ENCODE peak calls at places on chromosomes 5 and 9, in five cellular contexts. X is psoas muscle, L is left ventricle myocardium inferior, W is endothelial cell of umbilical vein, Z is mucosa of descending colon. E is an unnamed sample. For H3K36me3, the result is how much of the 10 kb centered on the place peaks cover.

GRCh38 chr9:12935714-12936113 is 160.9 kb downstream of the LURAP1L start:
- DNase-seq in Z (no peak), X (no peak), W (peak), L (no peak), E (peak)

GRCh38 chr5:175765858-175766257 is 105.5 kb upstream of the CPLX2 start:
- DNase-seq in X (no peak), Z (no peak), W (no peak), L (no peak), E (no peak)

GRCh38 chr9:78669591-78669990 is 372.7 kb downstream of the PSAT1 start:
- DNase-seq in Z (no peak), W (no peak), X (no peak), L (no peak), E (no peak)

GRCh38 chr5:43691893-43692292 is 88.9 kb downstream of the NNT start:
- DNase-seq in X (no peak), L (no peak), W (no peak), Z (no peak), E (no peak)

GRCh38 chr9:107338911-107339659 is 56.0 kb downstream of the RAD23B start:
- DNase-seq in W (no peak), L (no peak), X (no peak), Z (no peak), E (no peak)

GRCh38 chr5:111063709-111064322 is 7.7 kb upstream of the TSLP start:
- DNase-seq in Z (no peak), L (no peak), X (no peak), W (no peak), E (peak)

GRCh38 chr5:5135957-5136676 is 4.0 kb upstream of the ADAMTS16 start:
- DNase-seq in X (no peak), Z (no peak), L (no peak), W (no peak), E (no peak)

GRCh38 chr9:89969881-89970639 is 365.2 kb downstream of the GADD45G start:
- DNase-seq in Z (no peak), L (no peak), X (no peak), W (no peak), E (peak)

GRCh38 chr5:138257583-138257982 is 16.8 kb downstream of the GFRA3 start:
- DNase-seq in X (no peak), Z (no peak), L (no peak), W (no peak), E (no peak)

GRCh38 chr5:62506659-62507460 is 71.8 kb upstream of the LRRC70 start:
- DNase-seq in X (no peak), Z (no peak), W (no peak), L (no peak), E (no peak)

GRCh38 chr5:163789870-163790269 is 284.5 kb downstream of the MAT2B start:
- DNase-seq in X (no peak), L (no peak), Z (no peak), W (no peak), E (peak)

GRCh38 chr9:35357116-35357515 is 132.8 kb upstream of the RUSC2 start:
- DNase-seq in X (no peak), W (no peak), Z (no peak), L (no peak), E (peak)

GRCh38 chr5:39019231-39019630 is 55.0 kb downstream of the RICTOR start:
- DNase-seq in Z (no peak), X (no peak), L (no peak), W (no peak), E (no peak)

GRCh38 chr5:132866342-132867045 is at the start of the genes GDF9 and UQCRQ:
- DNase-seq in L (peak), X (peak), Z (peak), W (peak), E (peak)
- TF ChIP-seq CTCF in L (peak), X (peak), Z (no peak), W (no peak), E (no peak)

GRCh38 chr9:130971294-130971849 is 32.3 kb upstream of the FIBCD1 start:
- DNase-seq in Z (peak), L (no peak), W (no peak), X (no peak), E (no peak)
- H3K36me3 ChIP-seq in Z (under half), L (under half), W (under half), X (under half), E (under half)

GRCh38 chr5:148972396-148972795 is 90.5 kb downstream of the SH3TC2 start:
- DNase-seq in L (no peak), Z (no peak), X (no peak), W (no peak), E (no peak)
- TF ChIP-seq CTCF in L (no peak), Z (no peak), X (no peak), W (no peak), E (no peak)

DNA sequence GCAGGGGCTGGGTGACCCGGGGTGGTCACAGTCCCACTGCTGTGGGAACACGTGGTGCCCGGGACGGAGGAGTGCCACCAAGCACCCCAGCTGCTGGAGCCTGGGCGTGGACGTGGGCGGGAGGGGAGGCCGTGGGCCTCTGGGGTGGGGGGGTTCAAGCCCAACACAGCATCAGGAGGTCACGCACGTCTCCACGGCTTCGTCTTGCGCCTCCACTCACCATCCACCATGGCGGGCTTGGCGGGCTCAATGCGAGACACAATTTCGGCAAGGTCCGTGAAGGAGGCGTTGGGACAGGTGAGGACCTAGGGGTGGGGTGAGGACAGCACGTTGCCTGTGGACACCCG is 2.2 kb upstream of the NSMF start:
- DNase-seq in L (no peak), Z (no peak), W (no peak), X (peak), E (no peak)
- H3K36me3 ChIP-seq in L (under half), Z (under half), W (under half), X (under half), E (under half)